ENCODE peak calls at places on chromosomes 5 and 9, in eight cellular contexts. A is activated naive CD8-positive, alpha-beta T cell treated with anti-CD3 and anti-CD28 coated beads, Interleukin-2, amount 10 ng/mL, durations not matched to agents 7 days and 5 days; Y is foreskin keratinocyte; B is stimulated activated effector memory CD8-positive, alpha-beta T cell treated with anti-CD3 and anti-CD28 coated beads, Interleukin-12 subunit alpha, Interleukin-12 subunit beta, amount 100 ng/mL, for 72 hours; U is CD8-positive, alpha-beta T cell; S is CD4-positive, alpha-beta T cell; F is HCT116; M is activated T-cell treated with anti-CD3 and anti-CD28 coated beads, Interleukin-2, amount 50 U/mL, for 4 hours. T is an unnamed sample.

GRCh38 chr5:54547711-54548250 is 30.2 kb downstream of the SNX18 start:
- ATAC-seq in A (no peak), Y (peak; percentile 42), B (no peak), U (no peak), S (no peak), F (no peak), M (no peak), T (peak; percentile 88)

GRCh38 chr5:96952118-96952750 is 16.4 kb downstream of the LNPEP start:
- ATAC-seq in A (no peak), Y (no peak), B (no peak), U (no peak), S (no peak), F (no peak), M (no peak), T (peak; percentile 43)

GRCh38 chr5:148956632-148957385 is 106.1 kb downstream of the SH3TC2 start:
- ATAC-seq in A (no peak), Y (peak; percentile 83), B (no peak), U (no peak), S (no peak), F (peak; percentile 79), M (no peak), T (no peak)

GRCh38 chr5:42767491-42768105 is 11.0 kb downstream of the CCDC152 start:
- ATAC-seq in A (no peak), Y (peak; percentile 57), B (no peak), U (no peak), S (no peak), F (peak; percentile 57), M (no peak), T (no peak)

GRCh38 chr5:88256872-88257271 is 11.8 kb downstream of the TMEM161B start:
- ATAC-seq in A (no peak), Y (no peak), B (no peak), U (no peak), S (no peak), F (no peak), M (no peak), T (no peak)

GRCh38 chr9:86695904-86696424 is 251.3 kb downstream of the GAS1 start:
- ATAC-seq in A (no peak), Y (no peak), B (no peak), U (no peak), S (no peak), F (no peak), M (no peak), T (no peak)

GRCh38 chr9:136105398-136106135 is 10.5 kb upstream of the NACC2 start:
- ATAC-seq in A (no peak), Y (no peak), B (no peak), U (no peak), S (no peak), F (no peak), M (no peak), T (peak; percentile 20)

GRCh38 chr5:109247943-109248342 is 161.8 kb downstream of the PJA2 start:
- ATAC-seq in A (no peak), Y (no peak), B (no peak), U (no peak), S (no peak), F (no peak), M (no peak), T (no peak)

GRCh38 chr5:141914154-141914743 is 9.4 kb upstream of the DELE1 start:
- ATAC-seq in A (peak; percentile 74), Y (no peak), B (peak; percentile 75), U (peak; percentile 63), S (peak; percentile 49), F (peak; percentile 64), M (peak; percentile 85), T (peak; percentile 50)

GRCh38 chr9:35938474-35939145 is 19.3 kb downstream of the OR2S2 start:
- ATAC-seq in A (no peak), Y (no peak), B (no peak), U (no peak), S (no peak), F (no peak), M (peak; percentile 23), T (no peak)

GRCh38 chr5:65395526-65396155 is 86.1 kb downstream of the ADAMTS6 start:
- ATAC-seq in A (no peak), Y (no peak), B (no peak), U (no peak), S (no peak), F (no peak), M (no peak), T (no peak)

GRCh38 chr9:137164370-137165249 is 5.2 kb downstream of the LRRC26 start:
- ATAC-seq in A (no peak), Y (no peak), B (no peak), U (no peak), S (no peak), F (no peak), M (no peak), T (no peak)

GRCh38 chr9:115200711-115201505 is 83.0 kb upstream of the TNC start:
- ATAC-seq in A (no peak), Y (no peak), B (no peak), U (no peak), S (no peak), F (no peak), M (no peak), T (peak; percentile 85)

GRCh38 chr5:146825033-146825432 is 53.5 kb downstream of the PPP2R2B start:
- ATAC-seq in A (no peak), Y (peak; percentile 69), B (no peak), U (no peak), S (no peak), F (no peak), M (no peak), T (no peak)

GRCh38 chr5:110880413-110880812 is 141.6 kb downstream of the SLC25A46 start:
- ATAC-seq in A (no peak), Y (peak; percentile 53), B (no peak), U (no peak), S (no peak), F (no peak), M (no peak), T (peak; percentile 66)

GRCh38 chr9:137176302-137177182 is 4.7 kb upstream of the TMEM210 start:
- ATAC-seq in A (peak; percentile 52), Y (peak; percentile 49), B (no peak), U (peak; percentile 61), S (peak; percentile 62), F (peak; percentile 51), M (peak; percentile 59), T (peak; percentile 23)